ENCODE peak calls at places on chromosomes 7 and 10, in seven cellular contexts. S is HCT116, P is GM23338, W is A549, H is SK-N-SH, T is Panc1, G is HepG2. O is an unnamed sample.

GRCh38 chr7:155377837-155378579 is 79.9 kb upstream of the EN2 start:
- DNase-seq in G (no peak), S (no peak), T (no peak), P (peak), W (no peak), H (peak), O (no peak)

GRCh38 chr7:130409067-130409721 is 28.9 kb downstream of the CPA1 start:
- DNase-seq in G (no peak), T (no peak), W (no peak), S (no peak), H (peak), P (no peak), O (no peak)

GRCh38 chr10:12165992-12166775 is 29.5 kb downstream of the NUDT5 start:
- DNase-seq in P (no peak), G (no peak), H (peak), W (no peak), S (no peak), T (no peak), O (no peak)

GRCh38 chr10:69377936-69378335 is 38.8 kb downstream of the TACR2 start:
- DNase-seq in W (no peak), G (no peak), S (no peak), T (no peak), H (no peak), P (no peak), O (no peak)

GRCh38 chr7:69893915-69894314 is 295.6 kb downstream of the AUTS2 start:
- DNase-seq in G (no peak), S (no peak), T (no peak), H (peak), P (peak), W (peak), O (no peak)

GRCh38 chr10:60295028-60295937 is 94.4 kb downstream of the ANK3 start:
- DNase-seq in P (no peak), H (no peak), T (no peak), G (no peak), W (no peak), S (no peak), O (no peak)

GRCh38 chr10:96910488-96911395 is 78.6 kb downstream of the LCOR start:
- DNase-seq in S (peak), W (peak), T (peak), G (peak), P (peak), H (peak), O (no peak)

GRCh38 chr7:132393789-132394261 is 182.4 kb downstream of the PLXNA4 start:
- DNase-seq in H (peak), W (no peak), G (no peak), P (no peak), S (no peak), T (no peak), O (no peak)

GRCh38 chr7:112254166-112254565 is 47.7 kb downstream of the ZNF277 start:
- DNase-seq in H (no peak), S (no peak), W (no peak), P (no peak), G (no peak), T (no peak), O (no peak)

GRCh38 chr10:1638889-1639418 is 98.4 kb downstream of the ADARB2 start:
- DNase-seq in P (no peak), T (no peak), H (no peak), S (no peak), G (no peak), W (no peak), O (no peak)

GRCh38 chr10:132420469-132421376 is 23.7 kb downstream of the PWWP2B start:
- DNase-seq in W (peak), T (no peak), S (no peak), G (peak), P (no peak), H (peak), O (peak)
- TF ChIP-seq REST in W (no peak), T (no peak), S (no peak), G (no peak), P (no peak), H (no peak), O (no peak)

DNA sequence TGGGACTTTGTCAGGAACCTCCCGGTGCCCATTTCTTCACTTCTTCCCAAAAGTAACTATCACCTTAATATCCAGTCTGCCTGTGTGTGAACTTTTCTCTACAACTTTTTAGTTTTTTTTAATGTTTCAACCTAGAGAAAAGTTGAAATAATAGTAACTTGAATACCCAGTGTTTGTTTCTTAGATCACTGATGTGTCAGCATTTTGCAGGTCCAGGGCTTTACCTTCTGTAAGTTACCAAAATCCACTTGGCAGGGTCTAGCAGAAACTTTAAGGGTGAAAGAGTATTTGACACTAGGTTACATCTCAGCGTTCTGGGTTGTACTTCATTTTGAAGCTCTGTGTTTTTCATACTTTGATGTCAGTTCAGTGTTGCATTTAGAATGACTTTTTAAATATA is 372.7 kb downstream of the ARL4A start:
- DNase-seq in S (no peak), P (no peak), G (no peak), H (no peak), T (no peak), W (no peak), O (no peak)
- TF ChIP-seq REST in S (no peak), P (no peak), G (no peak), H (no peak), T (no peak), W (no peak), O (no peak)

DNA sequence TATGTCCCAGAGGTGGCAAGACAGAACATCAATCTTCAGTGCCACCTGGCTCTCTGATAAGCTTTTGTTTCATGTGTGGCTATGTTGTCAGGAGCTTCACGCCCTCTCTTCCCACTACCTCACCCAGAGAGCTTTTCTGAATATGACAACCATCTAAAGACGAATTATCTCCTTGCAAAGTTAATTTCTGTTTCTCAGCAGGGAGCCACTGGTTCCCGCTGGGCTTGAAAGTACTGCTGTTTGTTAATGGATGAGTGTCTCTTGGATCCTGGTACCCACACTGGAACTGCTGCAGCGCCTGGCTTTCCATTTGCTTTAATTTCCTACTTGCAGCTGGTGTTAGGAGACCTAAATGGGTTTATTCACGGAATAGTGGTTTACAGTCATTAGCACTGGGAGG is 267.9 kb upstream of the LRGUK start:
- DNase-seq in P (peak), S (no peak), H (no peak), T (no peak), G (no peak), W (no peak), O (no peak)
- TF ChIP-seq REST in P (no peak), S (no peak), H (no peak), T (no peak), G (no peak), W (no peak), O (no peak)

GRCh38 chr10:25707976-25708671 is 225.9 kb upstream of the MYO3A start:
- DNase-seq in S (no peak), H (no peak), P (peak), T (no peak), G (no peak), W (no peak), O (no peak)

GRCh38 chr10:25704622-25705021 is 229.4 kb upstream of the MYO3A start:
- DNase-seq in W (no peak), H (no peak), S (no peak), T (no peak), G (no peak), P (peak), O (no peak)

GRCh38 chr10:25701651-25702050 is 232.4 kb upstream of the MYO3A start:
- DNase-seq in G (no peak), S (no peak), W (no peak), H (peak), P (peak), T (no peak), O (no peak)

GRCh38 chr10:25707541-25707940 is 226.5 kb upstream of the MYO3A start:
- DNase-seq in G (no peak), W (no peak), P (no peak), T (no peak), S (no peak), H (no peak), O (no peak)
- TF ChIP-seq REST in G (no peak), W (no peak), P (no peak), T (no peak), S (no peak), H (no peak), O (no peak)

DNA sequence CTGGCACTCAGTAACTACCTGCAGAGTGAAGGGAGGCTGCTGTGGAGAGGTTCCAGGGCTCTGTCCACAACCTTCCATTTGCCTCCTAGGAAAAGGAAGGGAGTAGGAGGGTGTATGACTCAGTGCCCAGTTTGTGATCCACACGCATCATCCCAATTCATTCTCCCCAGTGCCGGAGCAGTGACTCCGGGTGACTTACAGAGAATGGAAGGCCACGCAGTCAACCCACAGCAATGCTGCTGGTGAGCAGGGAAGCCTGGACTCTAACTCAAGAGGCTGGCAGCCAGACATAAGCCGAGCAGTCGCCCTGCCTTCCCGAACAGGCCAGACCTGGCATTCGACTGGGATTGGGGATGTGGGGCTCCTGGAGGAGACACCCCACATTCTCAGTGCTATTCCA is 139.9 kb downstream of the SH3PXD2A start:
- DNase-seq in W (no peak), T (no peak), P (no peak), H (no peak), G (peak), S (peak), O (no peak)
- TF ChIP-seq REST in W (no peak), T (no peak), P (no peak), H (no peak), G (no peak), S (no peak), O (no peak)

GRCh38 chr7:39664057-39664456 is 40.7 kb downstream of the RALA start:
- DNase-seq in S (no peak), P (no peak), G (no peak), T (no peak), H (no peak), W (no peak), O (no peak)

GRCh38 chr7:39666562-39666961 is 43.2 kb downstream of the RALA start:
- DNase-seq in T (no peak), S (no peak), H (no peak), W (no peak), P (peak), G (no peak), O (no peak)

GRCh38 chr7:39661960-39662359 is 38.6 kb downstream of the RALA start:
- DNase-seq in H (no peak), G (no peak), W (no peak), P (peak), T (no peak), S (no peak), O (no peak)

GRCh38 chr7:39664585-39664984 is 41.2 kb downstream of the RALA start:
- DNase-seq in T (no peak), P (no peak), H (no peak), G (no peak), W (no peak), S (no peak), O (no peak)

GRCh38 chr7:39663263-39663662 is 39.9 kb downstream of the RALA start:
- DNase-seq in H (no peak), S (no peak), P (no peak), T (no peak), W (no peak), G (no peak), O (no peak)
- TF ChIP-seq REST in H (no peak), S (no peak), P (no peak), T (no peak), W (no peak), G (no peak), O (no peak)

GRCh38 chr7:157787275-157787701 is 450.5 kb downstream of the DNAJB6 start:
- DNase-seq in H (no peak), G (no peak), T (no peak), P (no peak), W (no peak), S (no peak), O (no peak)

GRCh38 chr7:157786375-157787274 is 449.8 kb downstream of the DNAJB6 start:
- DNase-seq in H (no peak), G (no peak), S (no peak), W (no peak), T (no peak), P (no peak), O (no peak)

GRCh38 chr7:157784114-157784835 is 447.5 kb downstream of the DNAJB6 start:
- DNase-seq in G (no peak), W (no peak), S (no peak), P (no peak), T (no peak), H (no peak), O (no peak)

GRCh38 chr7:157785021-157785441 is 448.2 kb downstream of the DNAJB6 start:
- DNase-seq in W (no peak), G (no peak), H (no peak), T (no peak), P (no peak), S (no peak), O (no peak)

DNA sequence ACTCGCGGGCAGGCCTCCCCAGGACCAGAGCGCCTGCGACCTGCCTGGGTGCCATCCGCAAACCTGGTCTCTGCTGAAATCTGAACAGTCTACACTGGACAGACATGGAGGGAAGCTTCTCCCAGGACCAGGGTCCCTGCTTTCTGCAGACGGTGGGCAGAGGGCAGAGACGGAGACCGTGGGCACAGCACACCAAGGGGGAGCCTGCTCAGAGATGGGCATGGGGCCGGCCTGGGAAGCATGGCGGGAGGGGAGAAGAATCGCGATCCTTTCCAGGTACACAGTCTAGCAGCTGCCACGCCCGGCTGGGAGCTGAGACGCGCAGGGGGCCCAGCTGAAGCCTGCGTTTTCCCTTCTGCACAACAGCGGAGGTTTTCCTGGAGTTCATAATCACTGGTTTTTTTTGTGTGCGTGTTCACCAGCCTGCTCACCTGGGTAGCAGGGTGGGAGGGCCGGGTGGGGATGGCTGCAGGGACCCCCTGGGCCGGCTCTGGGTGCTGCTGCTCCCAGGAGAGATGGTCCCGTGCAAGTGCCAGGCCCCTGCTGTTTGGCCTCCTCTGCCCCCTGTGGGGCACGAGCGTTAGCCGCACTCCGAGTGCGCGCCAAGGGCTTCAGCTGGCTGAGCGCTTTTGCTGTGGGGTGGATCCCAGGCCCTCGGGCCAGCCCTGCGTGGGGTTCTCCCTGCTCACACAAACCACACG is 448.8 kb downstream of the DNAJB6 start:
- DNase-seq in W (no peak), H (no peak), T (no peak), S (no peak), G (no peak), P (no peak), O (no peak)
- TF ChIP-seq REST in W (no peak), H (no peak), T (no peak), S (no peak), G (no peak), P (no peak), O (no peak)

GRCh38 chr10:124512600-124512999 is 51.0 kb downstream of the LHPP start:
- DNase-seq in H (no peak), S (no peak), G (no peak), W (no peak), T (no peak), P (no peak), O (no peak)
- TF ChIP-seq REST in H (no peak), S (no peak), G (no peak), W (no peak), T (no peak), P (no peak), O (no peak)